ENCODE peak calls at places on chromosome 14, in nine cellular contexts. N, M, E, S, O, V, X, L and W are unnamed samples.

GRCh38 chr14:102731101-102731870 is 46.0 kb upstream of the TRAF3 start:
- DNase-seq in N (no peak), M (no peak), E (no peak), S (no peak), O (no peak), V (no peak), X (no peak), L (no peak), W (peak)

GRCh38 chr14:104750658-104751057 is 2.3 kb upstream of the SIVA1 start:
- DNase-seq in N (no peak), M (no peak), E (no peak), S (no peak), O (peak), V (no peak), X (no peak), L (no peak), W (no peak)

GRCh38 chr14:33670235-33670634 is 280.6 kb downstream of the EGLN3 start:
- DNase-seq in N (no peak), M (no peak), E (no peak), S (no peak), O (no peak), V (no peak), X (no peak), L (no peak), W (no peak)

GRCh38 chr14:21308479-21309237 is 28.8 kb downstream of the RPGRIP1 start:
- DNase-seq in N (peak), M (peak), E (peak), S (peak), O (peak), V (no peak), X (peak), L (peak), W (peak)

GRCh38 chr14:32087173-32087861 is 10.2 kb downstream of the ARHGAP5 start:
- DNase-seq in N (no peak), M (no peak), E (no peak), S (peak), O (no peak), V (no peak), X (no peak), L (no peak), W (no peak)

GRCh38 chr14:73242274-73242960 is 5.1 kb downstream of the PAPLN start:
- DNase-seq in N (peak), M (no peak), E (peak), S (no peak), O (no peak), V (no peak), X (no peak), L (no peak), W (no peak)

GRCh38 chr14:45526715-45527549 is 273.9 kb upstream of the MIS18BP1 start:
- DNase-seq in N (no peak), M (no peak), E (peak), S (no peak), O (peak), V (no peak), X (no peak), L (no peak), W (no peak)

GRCh38 chr14:64123241-64123956 is 170.8 kb downstream of the ESR2 start:
- DNase-seq in N (no peak), M (no peak), E (no peak), S (no peak), O (no peak), V (no peak), X (no peak), L (no peak), W (no peak)

GRCh38 chr14:23443881-23444280 is 8.4 kb upstream of the MYH7 start:
- DNase-seq in N (no peak), M (no peak), E (no peak), S (no peak), O (no peak), V (no peak), X (no peak), L (no peak), W (peak)

GRCh38 chr14:38261620-38262019 is 5.7 kb upstream of the CLEC14A start:
- DNase-seq in N (no peak), M (no peak), E (no peak), S (no peak), O (no peak), V (no peak), X (no peak), L (no peak), W (no peak)

GRCh38 chr14:103372552-103373304 is 12.5 kb upstream of the MARK3 start:
- DNase-seq in N (no peak), M (peak), E (no peak), S (peak), O (no peak), V (no peak), X (no peak), L (no peak), W (no peak)

GRCh38 chr14:100213956-100214767 is 24.8 kb upstream of the YY1 start:
- DNase-seq in N (peak), M (peak), E (no peak), S (peak), O (peak), V (peak), X (peak), L (peak), W (peak)
- TF ChIP-seq POLR2A in N (peak), M (peak), E (peak), S (peak), O (peak), V (peak), X (peak), L (peak), W (peak)

GRCh38 chr14:85532570-85532969 is 2.6 kb downstream of the FLRT2 start:
- DNase-seq in N (no peak), M (no peak), E (no peak), S (no peak), O (no peak), V (no peak), X (no peak), L (no peak), W (no peak)
- H3K4me3 ChIP-seq in N (peak), M (peak), E (no peak), S (peak), O (peak), V (peak), X (peak), L (peak), W (no peak)

GRCh38 chr14:70886421-70887206 is 20.6 kb upstream of the PCNX1 start:
- DNase-seq in N (no peak), M (no peak), E (peak), S (no peak), O (no peak), V (no peak), X (no peak), L (no peak), W (no peak)
- TF ChIP-seq POLR2A in N (no peak), M (no peak), E (no peak), S (no peak), O (no peak), V (no peak), X (no peak), L (no peak), W (no peak)

GRCh38 chr14:41419709-41420108 is 187.0 kb upstream of the LRFN5 start:
- DNase-seq in N (no peak), M (no peak), E (no peak), S (no peak), O (no peak), V (no peak), X (no peak), L (no peak), W (no peak)
- H3K4me3 ChIP-seq in N (no peak), M (no peak), E (no peak), S (no peak), O (no peak), V (no peak), X (no peak), L (no peak), W (no peak)

GRCh38 chr14:88044129-88044727 is 39.3 kb downstream of the GPR65 start:
- DNase-seq in N (no peak), M (no peak), E (no peak), S (no peak), O (no peak), V (no peak), X (no peak), L (no peak), W (no peak)
- TF ChIP-seq POLR2A in N (no peak), M (no peak), E (no peak), S (no peak), O (no peak), V (no peak), X (no peak), L (no peak), W (no peak)

GRCh38 chr14:61649283-61649682 is 46.0 kb upstream of the HIF1A start:
- DNase-seq in N (no peak), M (no peak), E (no peak), S (no peak), O (no peak), V (no peak), X (no peak), L (no peak), W (no peak)
- H3K4me3 ChIP-seq in N (no peak), M (no peak), E (no peak), S (no peak), O (no peak), V (no peak), X (no peak), L (no peak), W (no peak)

DNA sequence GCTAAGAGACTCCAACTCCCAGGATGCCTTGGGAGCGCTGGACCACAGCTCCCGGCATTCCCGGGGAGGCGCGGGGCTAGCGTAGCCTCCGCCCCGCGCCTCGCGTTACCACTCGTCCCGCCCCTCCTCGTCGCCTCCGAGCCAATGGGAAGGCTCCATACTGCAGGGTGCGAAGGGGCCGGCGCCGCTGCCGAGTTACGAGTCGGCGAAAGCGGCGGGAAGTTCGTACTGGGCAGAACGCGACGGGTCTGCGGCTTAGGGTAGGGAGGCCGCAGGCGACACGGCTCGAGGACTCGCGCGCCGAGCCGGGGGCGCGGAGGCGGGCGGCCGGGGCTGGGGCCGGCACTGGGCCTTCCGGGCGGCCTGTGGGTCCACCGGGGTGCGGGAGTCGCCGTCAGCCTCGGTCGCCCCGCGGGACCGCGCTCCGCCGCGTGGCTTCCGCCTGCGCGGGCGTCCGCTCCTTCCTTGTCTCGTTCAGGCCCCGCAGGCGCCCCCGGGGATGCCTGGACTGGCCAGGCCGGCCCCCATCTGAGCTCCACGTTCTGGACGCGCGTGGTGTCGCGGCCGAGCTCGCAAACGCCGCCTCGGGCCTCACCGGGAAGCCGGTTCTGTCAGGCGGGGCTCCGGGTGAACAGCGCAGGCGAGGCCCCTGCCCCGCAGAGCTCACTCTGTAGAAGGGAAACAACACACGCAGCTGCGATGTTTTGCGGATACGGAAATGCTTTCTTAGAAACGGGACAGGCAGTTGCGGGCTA is at the start of gene VRK1:
- DNase-seq in N (peak), M (peak), E (peak), S (peak), O (peak), V (peak), X (peak), L (peak), W (peak)
- TF ChIP-seq POLR2A in N (no peak), M (no peak), E (peak), S (peak), O (no peak), V (no peak), X (no peak), L (no peak), W (no peak)

GRCh38 chr14:34714320-34715107 is at the start of gene CFL2:
- DNase-seq in N (peak), M (peak), E (no peak), S (peak), O (peak), V (peak), X (peak), L (peak), W (peak)
- H3K4me3 ChIP-seq in N (peak), M (peak), E (peak), S (peak), O (peak), V (peak), X (peak), L (peak), W (peak)